ENCODE peak calls at places on chromosomes 2 and 18, in four cellular contexts. W, M, G and Y are unnamed samples.

GRCh38 chr2:232986155-232986554 is 26.9 kb downstream of the NGEF start:
- DNase-seq in W (no peak), M (no peak), G (no peak), Y (no peak)

GRCh38 chr2:1495676-1496393 is 82.6 kb downstream of the TPO start:
- DNase-seq in W (no peak), M (no peak), G (no peak), Y (no peak)

GRCh38 chr18:40048886-40049650 is 1906.0 kb upstream of the PIK3C3 start:
- DNase-seq in W (no peak), M (no peak), G (no peak), Y (no peak)

GRCh38 chr2:206858972-206859739 is 80.2 kb upstream of the CPO start:
- DNase-seq in W (no peak), M (no peak), G (no peak), Y (no peak)

GRCh38 chr2:45450633-45451032 is 160.4 kb downstream of the SRBD1 start:
- DNase-seq in W (no peak), M (no peak), G (no peak), Y (no peak)

GRCh38 chr2:183038341-183039300 is at the start of gene NCKAP1:
- DNase-seq in W (peak; percentile 72), M (peak; percentile 93), G (peak; percentile 61), Y (no peak)

GRCh38 chr18:2325933-2326332 is 245.4 kb downstream of the METTL4 start:
- DNase-seq in W (no peak), M (no peak), G (no peak), Y (no peak)

GRCh38 chr2:27249891-27250651 is 12.8 kb downstream of the SLC30A3 start:
- DNase-seq in W (no peak), M (peak; percentile 74), G (no peak), Y (no peak)

GRCh38 chr18:74124642-74125041 is 23.0 kb downstream of the FBXO15 start:
- DNase-seq in W (no peak), M (no peak), G (no peak), Y (no peak)

GRCh38 chr18:71807586-71807985 is 736.6 kb downstream of the CBLN2 start:
- DNase-seq in W (no peak), M (no peak), G (no peak), Y (no peak)

GRCh38 chr2:69238449-69239031 is 148.5 kb downstream of the GFPT1 start:
- DNase-seq in W (no peak), M (no peak), G (no peak), Y (no peak)

GRCh38 chr2:224776795-224777562 is 60.8 kb upstream of the CCDC195 start:
- DNase-seq in W (no peak), M (no peak), G (no peak), Y (no peak)

GRCh38 chr18:44579028-44579692 is 101.5 kb upstream of the SETBP1 start:
- DNase-seq in W (no peak), M (no peak), G (no peak), Y (no peak)

GRCh38 chr18:35084494-35085449 is 43.6 kb downstream of the MAPRE2 start:
- DNase-seq in W (no peak), M (no peak), G (no peak), Y (no peak)

GRCh38 chr18:60552948-60553347 is 180.4 kb upstream of the MC4R start:
- DNase-seq in W (no peak), M (no peak), G (no peak), Y (no peak)

GRCh38 chr2:199310654-199311275 is 147.0 kb downstream of the SATB2 start:
- DNase-seq in W (no peak), M (no peak), G (no peak), Y (no peak)

GRCh38 chr18:30828700-30829099 is 213.8 kb downstream of the DSC3 start:
- DNase-seq in W (no peak), M (no peak), G (no peak), Y (no peak)

GRCh38 chr18:59697236-59697932 is at the start of gene CCBE1:
- DNase-seq in W (no peak), M (peak; percentile 58), G (no peak), Y (no peak)

GRCh38 chr2:45849491-45850283 is 198.2 kb downstream of the PRKCE start:
- DNase-seq in W (no peak), M (no peak), G (no peak), Y (no peak)

GRCh38 chr2:98467082-98467536 is 22.5 kb downstream of the INPP4A start:
- DNase-seq in W (no peak), M (no peak), G (no peak), Y (no peak)

GRCh38 chr2:235666240-235666781 is 172.5 kb downstream of the AGAP1 start:
- DNase-seq in W (no peak), M (no peak), G (no peak), Y (no peak)

GRCh38 chr2:54771166-54771565 is 47.7 kb downstream of the EML6 start:
- DNase-seq in W (no peak), M (no peak), G (no peak), Y (no peak)

GRCh38 chr2:121231385-121232000 is 53.5 kb downstream of the TFCP2L1 start:
- DNase-seq in W (no peak), M (no peak), G (no peak), Y (no peak)

GRCh38 chr2:238587776-238588660 is 161.3 kb downstream of the ASB1 start:
- DNase-seq in W (no peak), M (no peak), G (no peak), Y (no peak)

GRCh38 chr18:40690062-40690461 is 1265.0 kb upstream of the PIK3C3 start:
- DNase-seq in W (no peak), M (no peak), G (no peak), Y (no peak)

GRCh38 chr2:168639501-168639900 is 162.9 kb upstream of the NOSTRIN start:
- DNase-seq in W (no peak), M (peak; percentile 64), G (no peak), Y (no peak)

GRCh38 chr2:86031151-86031550 is 74.5 kb downstream of the POLR1A start:
- DNase-seq in W (no peak), M (peak; percentile 11), G (no peak), Y (no peak)

GRCh38 chr2:207446653-207447052 is 83.1 kb upstream of the CREB1 start:
- DNase-seq in W (no peak), M (no peak), G (no peak), Y (no peak)

GRCh38 chr2:65530547-65531320 is 98.3 kb upstream of the SPRED2 start:
- DNase-seq in W (no peak), M (no peak), G (no peak), Y (no peak)